ENCODE peak calls at places on chromosomes 6 and 20, in five cellular contexts. A is ovary, L is astrocyte of the spinal cord, T is suprapubic skin, Q is cardiac fibroblast. Y is an unnamed sample.

GRCh38 chr6:112502348-112503130 is 155.4 kb downstream of the RFPL4B start:
- DNase-seq in A (no peak), L (peak; percentile 57), T (no peak), Q (peak; percentile 28), Y (no peak)

GRCh38 chr6:45388328-45388727 is 10.6 kb upstream of the SUPT3H start:
- DNase-seq in A (no peak), L (no peak), T (no peak), Q (peak; percentile 21), Y (no peak)

GRCh38 chr6:135586388-135586787 is 88.8 kb upstream of the AHI1 start:
- DNase-seq in A (no peak), L (no peak), T (no peak), Q (no peak), Y (no peak)

GRCh38 chr6:157693867-157694266 is 129.2 kb upstream of the SNX9 start:
- DNase-seq in A (no peak), L (no peak), T (no peak), Q (no peak), Y (no peak)

GRCh38 chr6:154709621-154710020 is 23.6 kb upstream of the SCAF8 start:
- DNase-seq in A (no peak), L (no peak), T (no peak), Q (peak; percentile 44), Y (no peak)

GRCh38 chr20:44765647-44766367 is 20.1 kb downstream of the KCNK15 start:
- DNase-seq in A (no peak), L (no peak), T (no peak), Q (peak; percentile 35), Y (no peak)

GRCh38 chr6:63740709-63741108 is 105.1 kb downstream of the PHF3 start:
- DNase-seq in A (no peak), L (peak; percentile 85), T (no peak), Q (peak; percentile 80), Y (no peak)

GRCh38 chr6:158410784-158411183 is 98.5 kb downstream of the TULP4 start:
- DNase-seq in A (no peak), L (no peak), T (no peak), Q (peak; percentile 34), Y (no peak)

GRCh38 chr20:16922834-16923233 is 174.7 kb downstream of the OTOR start:
- DNase-seq in A (no peak), L (peak; percentile 78), T (no peak), Q (peak; percentile 48), Y (no peak)

GRCh38 chr6:46329568-46329967 is 158.8 kb upstream of the ENPP5 start:
- DNase-seq in A (peak; percentile 22), L (peak; percentile 38), T (no peak), Q (peak; percentile 53), Y (no peak)

GRCh38 chr6:159577564-159577963 is 115.5 kb downstream of the SOD2 start:
- DNase-seq in A (no peak), L (peak; percentile 61), T (no peak), Q (no peak), Y (no peak)

GRCh38 chr6:15299430-15300131 is 53.7 kb downstream of the JARID2 start:
- DNase-seq in A (peak; percentile 69), L (no peak), T (no peak), Q (peak; percentile 57), Y (no peak)

GRCh38 chr6:20840675-20841074 is 306.4 kb downstream of the CDKAL1 start:
- DNase-seq in A (no peak), L (peak; percentile 87), T (no peak), Q (peak; percentile 56), Y (no peak)

GRCh38 chr6:1724616-1725015 is 114.9 kb downstream of the FOXC1 start:
- DNase-seq in A (no peak), L (no peak), T (no peak), Q (no peak), Y (no peak)

GRCh38 chr6:93644611-93645010 is 225.3 kb upstream of the EPHA7 start:
- DNase-seq in A (no peak), L (peak; percentile 3), T (no peak), Q (peak; percentile 2), Y (no peak)

GRCh38 chr6:37566209-37566859 is 66.6 kb upstream of the CCDC167 start:
- DNase-seq in A (peak; percentile 44), L (peak; percentile 43), T (no peak), Q (peak; percentile 40), Y (no peak)

GRCh38 chr6:67717281-67717680 is 917.8 kb upstream of the ADGRB3 start:
- DNase-seq in A (no peak), L (peak; percentile 62), T (no peak), Q (peak; percentile 80), Y (no peak)

GRCh38 chr6:145009691-145010090 is 724.6 kb downstream of the UTRN start:
- DNase-seq in A (no peak), L (peak; percentile 16), T (no peak), Q (peak; percentile 17), Y (no peak)

GRCh38 chr20:10565191-10565921 is 108.4 kb downstream of the JAG1 start:
- DNase-seq in A (peak; percentile 31), L (peak; percentile 58), T (no peak), Q (peak; percentile 91), Y (no peak)

GRCh38 chr6:41284726-41285125 is 1.8 kb downstream of the TREM1 start:
- DNase-seq in A (no peak), L (no peak), T (no peak), Q (peak; percentile 77), Y (no peak)

GRCh38 chr6:157240059-157240959 is 83.0 kb downstream of the TMEM242 start:
- DNase-seq in A (peak; percentile 88), L (peak; percentile 34), T (peak; percentile 82), Q (peak; percentile 36), Y (no peak)

GRCh38 chr20:56957737-56958553 is 308.5 kb downstream of the BMP7 start:
- DNase-seq in A (no peak), L (peak; percentile 41), T (no peak), Q (no peak), Y (no peak)

GRCh38 chr6:29627762-29628418 is 5.1 kb downstream of the GABBR1 start:
- DNase-seq in A (peak; percentile 87), L (peak; percentile 91), T (peak; percentile 85), Q (peak; percentile 95), Y (no peak)

GRCh38 chr6:29624520-29624961 is 8.4 kb downstream of the GABBR1 start:
- DNase-seq in A (no peak), L (no peak), T (no peak), Q (no peak), Y (no peak)

GRCh38 chr6:29628419-29629281 is 4.3 kb downstream of the GABBR1 start:
- DNase-seq in A (peak; percentile 85), L (peak; percentile 76), T (peak; percentile 87), Q (peak; percentile 80), Y (no peak)

GRCh38 chr6:29626948-29627761 is 5.8 kb downstream of the GABBR1 start:
- DNase-seq in A (peak; percentile 40), L (no peak), T (no peak), Q (no peak), Y (no peak)

GRCh38 chr6:29625337-29625930 is 7.5 kb downstream of the GABBR1 start:
- DNase-seq in A (no peak), L (no peak), T (no peak), Q (no peak), Y (no peak)
- H3K4me3 ChIP-seq in A (no peak overlapping the region), L (no peak overlapping the region), T (no peak overlapping the region), Q (no peak overlapping the region), Y (no peak overlapping the region)

GRCh38 chr20:20367681-20368413 is at the start of gene INSM1:
- DNase-seq in A (no peak), L (no peak), T (no peak), Q (no peak), Y (no peak)

GRCh38 chr20:20370087-20370575 is 2.2 kb downstream of the INSM1 start:
- DNase-seq in A (no peak), L (no peak), T (no peak), Q (no peak), Y (no peak)

GRCh38 chr20:20369353-20370086 is 1.6 kb downstream of the INSM1 start:
- DNase-seq in A (no peak), L (no peak), T (no peak), Q (no peak), Y (no peak)

GRCh38 chr20:20366896-20367680 is 816 bp upstream of the INSM1 start:
- DNase-seq in A (no peak), L (no peak), T (no peak), Q (no peak), Y (no peak)

GRCh38 chr20:20368414-20369352 is 779 bp downstream of the INSM1 start:
- DNase-seq in A (no peak), L (no peak), T (no peak), Q (no peak), Y (no peak)
- H3K4me3 ChIP-seq in A (no peak overlapping the region), L (no peak overlapping the region), T (peak overlapping the region; percentile 55), Q (no peak overlapping the region), Y (peak overlapping the region; percentile 16)

DNA sequence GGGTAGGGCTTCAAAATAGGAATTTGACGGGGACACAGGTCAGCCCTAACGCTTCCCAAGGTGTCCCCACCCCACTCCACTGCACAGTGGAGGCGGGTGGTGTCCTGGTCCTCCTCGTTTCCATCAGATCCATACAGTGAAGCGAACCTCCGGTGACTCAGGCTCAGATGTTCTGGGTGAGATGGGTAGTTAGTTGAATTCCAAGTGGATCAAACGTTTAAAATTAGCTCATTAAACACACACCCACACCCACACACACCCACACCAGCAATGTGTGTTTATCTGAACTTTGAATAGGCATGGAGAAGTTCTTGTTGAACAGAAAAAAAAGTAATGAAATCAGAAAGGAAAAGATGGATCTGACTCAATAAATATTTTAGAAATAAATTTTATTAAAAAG is 58.9 kb downstream of the CDH4 start:
- DNase-seq in A (no peak), L (no peak), T (no peak), Q (no peak), Y (no peak)
- H3K4me3 ChIP-seq in A (no peak overlapping the region), L (no peak overlapping the region), T (no peak overlapping the region), Q (no peak overlapping the region), Y (no peak overlapping the region)

DNA sequence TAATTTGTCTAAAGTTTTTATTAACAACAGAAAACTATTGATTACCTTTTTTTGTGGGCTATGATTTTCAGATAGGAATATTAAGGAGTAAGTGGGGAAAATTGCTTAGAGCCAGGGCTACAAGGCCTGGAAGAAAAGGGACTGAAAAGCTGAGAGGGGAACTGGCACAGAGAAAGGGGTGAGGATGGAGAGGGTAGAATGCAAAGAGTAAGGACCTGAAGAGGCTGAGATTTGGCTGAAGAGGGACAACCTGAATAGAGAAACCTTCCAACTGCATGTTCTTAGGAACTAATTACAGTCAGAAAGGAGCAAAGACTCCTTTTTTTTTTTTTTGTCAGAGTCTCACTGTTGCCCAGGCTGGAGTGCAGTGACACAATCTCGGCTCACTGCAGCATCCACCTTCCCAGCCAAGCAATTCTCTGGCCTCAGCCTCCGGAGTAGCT is 16.7 kb downstream of the BTN2A1 start:
- DNase-seq in A (no peak), L (no peak), T (no peak), Q (no peak), Y (no peak)
- H3K4me3 ChIP-seq in A (peak overlapping the region; percentile 37), L (peak overlapping the region; percentile 49), T (peak overlapping the region; percentile 42), Q (peak overlapping the region; percentile 51), Y (peak overlapping the region; percentile 30)

GRCh38 chr20:64074184-64074789 is 5.0 kb downstream of the RGS19 start:
- DNase-seq in A (no peak), L (no peak), T (no peak), Q (no peak), Y (no peak)
- H3K4me3 ChIP-seq in A (no peak overlapping the region), L (no peak overlapping the region), T (no peak overlapping the region), Q (no peak overlapping the region), Y (no peak overlapping the region)

DNA sequence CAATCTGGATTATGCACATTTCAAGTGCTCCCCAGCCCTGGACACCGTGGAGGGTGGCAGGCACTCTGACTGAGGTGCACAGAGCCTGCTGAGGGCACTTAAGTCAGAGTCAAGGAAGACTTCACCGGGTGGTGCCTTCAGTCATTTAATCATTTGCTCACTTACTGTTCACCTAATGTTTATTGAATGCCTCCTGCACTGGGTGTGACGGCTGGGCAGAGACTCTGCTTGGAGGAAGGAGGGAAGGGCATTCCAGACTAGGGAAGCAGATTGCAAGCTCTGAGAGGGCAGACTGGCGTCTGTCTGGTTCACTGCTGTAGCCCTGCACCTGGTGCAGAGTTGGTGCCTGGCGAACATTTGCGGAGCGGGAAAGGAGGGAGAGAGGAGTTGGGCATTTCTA is 54.2 kb upstream of the FAM83D start:
- DNase-seq in A (no peak), L (no peak), T (no peak), Q (no peak), Y (no peak)
- H3K4me3 ChIP-seq in A (no peak overlapping the region), L (no peak overlapping the region), T (no peak overlapping the region), Q (no peak overlapping the region), Y (no peak overlapping the region)